ENCODE peak calls at places on chromosomes 16 and 17, in ten cellular contexts. M, Z, A, E, C, P, F, W, I and S are unnamed samples.

GRCh38 chr17:49574283-49574892 is 1.3 kb upstream of the NXPH3 start:
- DNase-seq in Z (no peak), E (no peak), M (no peak), A (no peak), C (no peak), F (no peak), P (no peak), I (no peak), W (no peak), S (no peak)

GRCh38 chr17:15281909-15282308 is 16.8 kb upstream of the PMP22 start:
- DNase-seq in M (no peak), W (no peak), E (no peak), I (no peak), A (no peak), Z (no peak), F (no peak), C (no peak), P (no peak), S (no peak)

GRCh38 chr17:50806141-50806643 is 29.2 kb upstream of the WFIKKN2 start:
- DNase-seq in P (no peak), Z (no peak), A (no peak), F (no peak), I (no peak), M (no peak), E (no peak), C (no peak), W (no peak), S (no peak)

GRCh38 chr17:82007495-82008257 is 15.0 kb downstream of the CENPX start:
- DNase-seq in I (no peak), P (no peak), F (no peak), A (no peak), Z (no peak), W (no peak), C (no peak), M (no peak), E (no peak), S (no peak)

GRCh38 chr17:3956558-3956957 is 7.7 kb downstream of the ATP2A3 start:
- DNase-seq in P (no peak), M (no peak), W (no peak), F (no peak), C (no peak), Z (no peak), I (no peak), A (no peak), E (no peak), S (no peak)

GRCh38 chr17:48023408-48024148 is 14.0 kb downstream of the COPZ2 start:
- DNase-seq in C (peak), F (peak), A (no peak), Z (peak), E (peak), P (peak), I (peak), M (peak), W (peak), S (no peak)

GRCh38 chr17:47870042-47870441 is 19.1 kb upstream of the SP6 start:
- DNase-seq in Z (no peak), C (no peak), M (no peak), I (no peak), E (no peak), F (no peak), A (no peak), W (no peak), P (no peak), S (no peak)

GRCh38 chr16:70574595-70575271 is 51.1 kb downstream of the SF3B3 start:
- DNase-seq in E (no peak), F (no peak), M (no peak), P (no peak), W (no peak), C (no peak), I (no peak), Z (no peak), A (no peak), S (no peak)

GRCh38 chr16:10256855-10257641 is 74.8 kb upstream of the GRIN2A start:
- DNase-seq in Z (no peak), A (no peak), F (peak), C (no peak), P (peak), I (peak), E (no peak), M (no peak), W (peak), S (peak)

GRCh38 chr17:327971-328370 is 24.6 kb downstream of the RPH3AL start:
- DNase-seq in P (no peak), Z (no peak), I (no peak), F (no peak), E (no peak), M (no peak), W (no peak), C (no peak), A (no peak), S (no peak)